ENCODE peak calls at places on chromosomes 7 and 10, in four cellular contexts. D is OCI-LY7; X is CD8-positive, alpha-beta T cell; F is hepatocyte. U is an unnamed sample.

GRCh38 chr7:70589590-70589989 is 542.4 kb upstream of the GALNT17 start:
- DNase-seq in D (no peak), X (no peak), F (no peak), U (no peak)

GRCh38 chr7:68309806-68310205 is 1288.5 kb upstream of the AUTS2 start:
- DNase-seq in D (no peak), X (no peak), F (no peak), U (no peak)

GRCh38 chr7:55019691-55020480 is 1.1 kb downstream of the EGFR start:
- DNase-seq in D (no peak), X (no peak), F (peak; percentile 59), U (no peak)

GRCh38 chr10:7410306-7410799 is 481 bp downstream of the SFMBT2 start:
- DNase-seq in D (peak; percentile 43), X (peak; percentile 37), F (peak; percentile 33), U (peak; percentile 46)

GRCh38 chr10:6218692-6219493 is 16.2 kb downstream of the PFKFB3 start:
- DNase-seq in D (no peak), X (no peak), F (peak; percentile 48), U (no peak)

GRCh38 chr7:105487559-105488218 is 34.4 kb downstream of the PUS7 start:
- DNase-seq in D (peak; percentile 33), X (no peak), F (peak; percentile 70), U (no peak)

GRCh38 chr7:5591547-5591899 is 167.9 kb upstream of the TNRC18 start:
- DNase-seq in D (no peak), X (no peak), F (peak; percentile 36), U (no peak)

GRCh38 chr10:22344781-22345300 is 455 bp upstream of the SPAG6 start:
- DNase-seq in D (no peak), X (no peak), F (no peak), U (no peak)

GRCh38 chr10:57964371-57964770 is 303.3 kb downstream of the IPMK start:
- DNase-seq in D (no peak), X (no peak), F (no peak), U (peak; percentile 44)

GRCh38 chr10:119496282-119496681 is 46.2 kb downstream of the RGS10 start:
- DNase-seq in D (no peak), X (no peak), F (no peak), U (no peak)

GRCh38 chr10:73873843-73874215 is 526 bp downstream of the CAMK2G start:
- DNase-seq in D (no peak), X (peak; percentile 18), F (no peak), U (peak; percentile 75)

GRCh38 chr7:34198089-34198686 is 292.8 kb downstream of the BMPER start:
- DNase-seq in D (no peak), X (no peak), F (no peak), U (no peak)

GRCh38 chr7:124379296-124379695 is 346.4 kb upstream of the TMEM229A start:
- DNase-seq in D (no peak), X (no peak), F (no peak), U (no peak)

GRCh38 chr7:138338361-138338760 is 121.7 kb upstream of the TRIM24 start:
- DNase-seq in D (no peak), X (no peak), F (no peak), U (no peak)

GRCh38 chr7:24714676-24715010 is 42.6 kb downstream of the GSDME start:
- DNase-seq in D (no peak), X (no peak), F (no peak), U (no peak)

GRCh38 chr7:120926943-120927346 is 23.6 kb upstream of the ING3 start:
- DNase-seq in D (no peak), X (no peak), F (no peak), U (no peak)

GRCh38 chr10:102796407-102797176 is 40.6 kb downstream of the CYP17A1 start:
- DNase-seq in D (peak; percentile 73), X (peak; percentile 60), F (peak; percentile 51), U (peak; percentile 70)

GRCh38 chr10:14585287-14586193 is 189.2 kb downstream of the FAM107B start:
- DNase-seq in D (no peak), X (no peak), F (no peak), U (no peak)

GRCh38 chr10:17249820-17250219 is 21.8 kb downstream of the VIM start:
- DNase-seq in D (no peak), X (no peak), F (no peak), U (no peak)

GRCh38 chr7:138563808-138564207 is 103.7 kb downstream of the TRIM24 start:
- DNase-seq in D (no peak), X (no peak), F (no peak), U (no peak)

GRCh38 chr7:135169141-135169935 is 1.2 kb downstream of the CYREN start:
- DNase-seq in D (peak; percentile 75), X (peak; percentile 65), F (peak; percentile 39), U (no peak)

GRCh38 chr10:70742537-70743429 is 42.4 kb downstream of the TBATA start:
- DNase-seq in D (no peak), X (no peak), F (peak; percentile 68), U (no peak)

GRCh38 chr7:134836447-134836846 is 57.0 kb downstream of the CALD1 start:
- DNase-seq in D (no peak), X (no peak), F (no peak), U (no peak)

GRCh38 chr7:24024689-24025088 is 259.3 kb upstream of the NPY start:
- DNase-seq in D (no peak), X (no peak), F (no peak), U (no peak)

GRCh38 chr10:80210259-80210658 is 4.9 kb upstream of the ANXA11 start:
- DNase-seq in D (no peak), X (no peak), F (no peak), U (no peak)

GRCh38 chr10:74437822-74438221 is 286.8 kb downstream of the ADK start:
- DNase-seq in D (no peak), X (no peak), F (no peak), U (no peak)

GRCh38 chr7:1502845-1503244 is 1.3 kb downstream of the INTS1 start:
- DNase-seq in D (no peak), X (no peak), F (no peak), U (no peak)

GRCh38 chr7:30896041-30896440 is 15.6 kb upstream of the AQP1 start:
- DNase-seq in D (no peak), X (no peak), F (peak; percentile 56), U (no peak)

GRCh38 chr7:96823274-96823673 is 113.6 kb upstream of the SEM1 start:
- DNase-seq in D (no peak), X (no peak), F (no peak), U (no peak)

GRCh38 chr10:97334370-97335175 is at the start of gene FRAT2:
- DNase-seq in D (peak; percentile 93), X (peak; percentile 87), F (peak; percentile 96), U (peak; percentile 86)
- H3K27ac ChIP-seq in D (peak within 1 kb of the TSS; percentile 54), X (peak within 1 kb of the TSS; percentile 99), F (peak within 1 kb of the TSS; percentile 94), U (peak within 1 kb of the TSS; percentile 99)

DNA sequence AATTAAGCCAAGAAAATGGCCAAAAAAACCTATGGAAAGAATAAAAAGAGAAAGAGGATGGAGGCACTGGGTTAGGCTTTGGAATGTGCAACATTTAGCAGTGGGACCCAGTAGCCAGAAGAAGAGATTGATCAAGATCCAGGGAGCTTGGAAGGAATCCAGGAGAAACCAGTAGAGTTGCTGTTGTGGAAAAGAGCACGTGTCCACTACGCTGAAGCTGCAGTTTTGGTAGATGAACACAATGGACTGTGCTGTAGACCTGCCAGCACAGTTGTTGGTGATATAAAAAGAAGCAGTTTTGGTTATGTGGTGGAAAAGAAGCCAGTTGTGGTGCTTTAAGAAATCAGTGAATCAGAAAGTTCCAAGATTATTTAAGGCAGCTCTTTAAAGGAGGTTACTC is 802.2 kb upstream of the POM121L12 start:
- DNase-seq in D (no peak), X (no peak), F (no peak), U (no peak)
- H3K27ac ChIP-seq in D (no peak overlapping the region), X (no peak overlapping the region), F (no peak overlapping the region), U (no peak overlapping the region)

DNA sequence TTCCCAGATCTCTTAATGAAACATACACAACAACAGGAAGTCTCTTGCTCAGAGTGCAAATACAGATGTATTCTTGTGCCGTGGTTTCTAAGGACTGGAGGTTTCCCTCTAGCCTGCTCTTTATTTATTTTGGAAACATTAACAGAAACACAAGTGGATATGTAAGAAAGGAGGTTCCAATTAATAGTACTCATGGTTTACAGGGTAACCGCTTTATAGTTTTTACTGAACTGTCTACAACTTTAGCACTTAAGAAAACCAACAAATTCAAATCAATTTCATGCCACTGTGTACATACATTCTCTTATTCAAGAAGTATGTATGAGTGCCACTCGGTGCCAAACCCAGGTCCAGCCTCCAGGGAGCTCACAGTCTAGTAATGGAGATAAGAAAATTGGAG is 175.9 kb upstream of the AKR1E2 start:
- DNase-seq in D (no peak), X (no peak), F (no peak), U (no peak)
- H3K27ac ChIP-seq in D (no peak overlapping the region), X (no peak overlapping the region), F (no peak overlapping the region), U (no peak overlapping the region)

GRCh38 chr7:130877676-130878305 is 143.8 kb upstream of the KLF14 start:
- DNase-seq in D (no peak), X (no peak), F (no peak), U (no peak)
- H3K27ac ChIP-seq in D (no peak overlapping the region), X (no peak overlapping the region), F (no peak overlapping the region), U (no peak overlapping the region)

GRCh38 chr10:27240212-27240890 is at the start of gene ACBD5:
- DNase-seq in D (peak; percentile 80), X (peak; percentile 79), F (peak; percentile 86), U (peak; percentile 71)
- H3K27ac ChIP-seq in D (peak within 1 kb of the TSS; percentile 96), X (peak within 1 kb of the TSS; percentile 84), F (peak within 1 kb of the TSS; percentile 95), U (peak within 1 kb of the TSS; percentile 98)

U was measured in caudate nucleus.